ENCODE peak calls at places on chromosomes 12 and 14, in nine cellular contexts. I is stomach; P is cardiac muscle cell; A is HCT116; C is prostate gland; W is CD4-positive, alpha-beta memory T cell; S is caudate nucleus; M is H1; D is right cardiac atrium. G is an unnamed sample.

GRCh38 chr12:80211671-80212070 is 112.3 kb downstream of the OTOGL start:
- DNase-seq in W (no peak), C (no peak), I (no peak), D (no peak), A (no peak), S (no peak), M (no peak), P (no peak), G (no peak)

GRCh38 chr12:122928891-122929538 is 33.1 kb upstream of the VPS37B start:
- DNase-seq in W (no peak), C (no peak), A (no peak), D (no peak), M (no peak), S (no peak), I (no peak), P (no peak), G (no peak)

GRCh38 chr14:58107041-58107440 is 45.0 kb downstream of the ARMH4 start:
- DNase-seq in P (no peak), A (no peak), C (no peak), S (no peak), D (no peak), M (no peak), W (no peak), I (no peak), G (no peak)

GRCh38 chr14:101843665-101844064 is 82.2 kb downstream of the PPP2R5C start:
- DNase-seq in D (no peak), A (no peak), M (no peak), S (no peak), C (no peak), I (no peak), P (no peak), W (peak), G (no peak)

GRCh38 chr14:102279688-102280348 is 25.1 kb downstream of the MOK start:
- DNase-seq in C (no peak), W (no peak), P (no peak), S (no peak), M (no peak), A (peak), D (no peak), I (no peak), G (no peak)

GRCh38 chr12:3087758-3088157 is 10.6 kb downstream of the TSPAN9 start:
- DNase-seq in S (no peak), P (no peak), D (no peak), I (no peak), M (no peak), A (no peak), W (no peak), C (no peak), G (no peak)

GRCh38 chr12:65648461-65648860 is 175.8 kb upstream of the HMGA2 start:
- DNase-seq in D (no peak), M (no peak), P (no peak), A (no peak), W (no peak), C (no peak), I (no peak), S (no peak), G (no peak)

GRCh38 chr12:75481013-75481705 is 604 bp downstream of the GLIPR1 start:
- DNase-seq in C (no peak), A (no peak), S (no peak), W (no peak), D (no peak), P (no peak), M (no peak), I (no peak), G (no peak)

GRCh38 chr12:111010061-111010460 is 89.7 kb upstream of the MYL2 start:
- DNase-seq in I (no peak), A (no peak), C (no peak), P (no peak), W (no peak), D (no peak), M (no peak), S (no peak), G (no peak)

GRCh38 chr12:14981049-14981448 is 8.2 kb downstream of the PDE6H start:
- DNase-seq in A (no peak), I (no peak), C (no peak), P (no peak), W (no peak), M (no peak), S (no peak), D (peak), G (no peak)

GRCh38 chr12:60072911-60073310 is 477.1 kb downstream of the SLC16A7 start:
- DNase-seq in S (no peak), P (no peak), I (no peak), W (no peak), D (no peak), M (no peak), A (no peak), C (no peak), G (no peak)

GRCh38 chr12:29644536-29645162 is 139.1 kb downstream of the TMTC1 start:
- DNase-seq in S (no peak), W (no peak), P (no peak), M (no peak), C (no peak), D (no peak), I (no peak), A (no peak), G (no peak)

GRCh38 chr12:70644836-70645235 is 7.6 kb upstream of the PTPRB start:
- DNase-seq in C (no peak), W (no peak), S (no peak), D (no peak), M (no peak), A (no peak), I (no peak), P (no peak), G (no peak)

GRCh38 chr12:89236748-89237428 is 115.4 kb downstream of the DUSP6 start:
- DNase-seq in S (no peak), M (no peak), A (peak), W (no peak), D (no peak), P (no peak), C (peak), I (no peak), G (no peak)
- H3K27ac ChIP-seq in S (no peak), M (no peak), A (no peak), W (no peak), D (no peak), P (no peak), C (peak), I (no peak), G (no peak)

GRCh38 chr14:90630407-90630806 is 185.8 kb downstream of the TTC7B start:
- DNase-seq in I (no peak), A (no peak), W (no peak), P (no peak), C (no peak), D (no peak), S (no peak), M (no peak), G (no peak)
- H3K27ac ChIP-seq in I (peak), A (no peak), W (no peak), P (no peak), C (no peak), D (no peak), S (peak), M (no peak), G (peak)

GRCh38 chr14:96512122-96512521 is 9.9 kb downstream of the PAPOLA start:
- DNase-seq in S (no peak), D (no peak), P (no peak), W (no peak), I (no peak), C (no peak), A (no peak), M (no peak), G (no peak)
- H3K27ac ChIP-seq in S (no peak), D (no peak), P (no peak), W (no peak), I (no peak), C (no peak), A (no peak), M (no peak), G (no peak)

GRCh38 chr12:51405801-51406207 is 14.6 kb upstream of the GALNT6 start:
- DNase-seq in P (no peak), D (no peak), S (no peak), W (no peak), I (no peak), A (no peak), M (no peak), C (no peak), G (no peak)

GRCh38 chr12:51406299-51406698 is 15.1 kb upstream of the GALNT6 start:
- DNase-seq in C (no peak), A (no peak), W (no peak), D (no peak), S (no peak), M (no peak), I (peak), P (no peak), G (no peak)

GRCh38 chr12:51409846-51410245 is 14.8 kb upstream of the SLC4A8 start:
- DNase-seq in S (no peak), A (no peak), I (no peak), D (no peak), P (peak), C (no peak), W (no peak), M (no peak), G (no peak)

GRCh38 chr12:51406859-51407258 is 15.7 kb upstream of the GALNT6 start:
- DNase-seq in D (no peak), P (no peak), M (no peak), C (no peak), W (no peak), A (no peak), S (no peak), I (no peak), G (no peak)

GRCh38 chr12:51407604-51408003 is 16.4 kb upstream of the GALNT6 start:
- DNase-seq in S (no peak), A (no peak), W (no peak), I (no peak), P (no peak), C (no peak), D (no peak), M (no peak), G (no peak)
- H3K27ac ChIP-seq in S (no peak), A (no peak), W (no peak), I (no peak), P (no peak), C (no peak), D (no peak), M (no peak), G (peak)

GRCh38 chr12:47194501-47194900 is 114.7 kb upstream of the AMIGO2 start:
- DNase-seq in M (no peak), W (no peak), C (no peak), S (no peak), D (no peak), A (no peak), I (no peak), P (peak), G (no peak)
- H3K27ac ChIP-seq in M (no peak), W (peak), C (no peak), S (no peak), D (no peak), A (no peak), I (no peak), P (peak), G (no peak)

GRCh38 chr12:51393676-51394545 is 2.7 kb upstream of the GALNT6 start:
- DNase-seq in I (no peak), M (no peak), S (no peak), C (no peak), P (no peak), A (no peak), D (no peak), W (peak), G (no peak)
- H3K27ac ChIP-seq in I (peak), M (no peak), S (no peak), C (no peak), P (no peak), A (no peak), D (no peak), W (peak), G (peak)

G was measured in substantia nigra.